ENCODE peak calls at places on chromosomes 16 and 17, in ten cellular contexts. X, B, O, C, V, N, Z, P, Y and S are unnamed samples.

GRCh38 chr16:30658731-30659506 is 688 bp downstream of the FBRS start:
- DNase-seq in P (no peak), B (no peak), O (peak; percentile 85), X (peak; percentile 97), V (peak; percentile 95), Z (no peak), C (peak; percentile 75), Y (peak; percentile 98), N (peak; percentile 97), S (peak; percentile 91)

GRCh38 chr16:703406-703805 is 2.2 kb downstream of the FBXL16 start:
- DNase-seq in B (no peak), P (no peak), O (no peak), N (no peak), Y (no peak), X (no peak), Z (no peak), C (no peak), V (no peak), S (no peak)

GRCh38 chr16:55494994-55495421 is 13.9 kb upstream of the LPCAT2 start:
- DNase-seq in V (peak; percentile 83), Z (no peak), X (peak; percentile 72), N (peak; percentile 83), P (no peak), O (no peak), B (no peak), Y (no peak), C (peak; percentile 57), S (peak; percentile 97)

GRCh38 chr17:67030641-67031040 is 13.7 kb upstream of the CACNG1 start:
- DNase-seq in X (no peak), P (no peak), Z (no peak), C (no peak), O (no peak), Y (no peak), B (no peak), N (no peak), V (no peak), S (no peak)

GRCh38 chr17:927611-928461 is 51.7 kb downstream of the NXN start:
- DNase-seq in Z (no peak), N (peak; percentile 97), P (no peak), V (no peak), B (no peak), X (no peak), Y (no peak), C (no peak), O (no peak), S (peak; percentile 88)

GRCh38 chr16:84284168-84284722 is 10.4 kb upstream of the WFDC1 start:
- DNase-seq in X (peak; percentile 37), Z (no peak), B (no peak), O (no peak), C (no peak), P (no peak), V (peak; percentile 89), N (no peak), Y (no peak), S (no peak)

GRCh38 chr16:50878966-50879615 is 137.2 kb downstream of the CYLD start:
- DNase-seq in X (no peak), Z (no peak), V (no peak), C (no peak), N (no peak), B (no peak), O (no peak), Y (peak; percentile 16), P (no peak), S (no peak)

GRCh38 chr16:10557750-10558149 is 22.6 kb downstream of the EMP2 start:
- DNase-seq in Y (no peak), B (no peak), X (no peak), N (no peak), Z (no peak), V (no peak), O (no peak), P (no peak), C (no peak), S (no peak)

GRCh38 chr17:80443916-80444708 is 29.1 kb downstream of the ENDOV start:
- DNase-seq in B (no peak), P (no peak), Y (no peak), N (no peak), Z (no peak), X (no peak), V (no peak), C (no peak), O (peak; percentile 81), S (no peak)

GRCh38 chr16:73095885-73096341 is 48.0 kb upstream of the ZFHX3 start:
- DNase-seq in P (no peak), V (no peak), Z (no peak), C (no peak), N (no peak), X (no peak), Y (no peak), B (no peak), O (peak; percentile 52), S (no peak)

GRCh38 chr16:88740727-88741055 is 34.4 kb downstream of the CTU2 start:
- DNase-seq in N (no peak), C (no peak), B (no peak), Y (no peak), P (no peak), X (no peak), V (no peak), O (no peak), Z (no peak), S (no peak)

GRCh38 chr16:55480228-55480655 is 1.2 kb downstream of the MMP2 start:
- DNase-seq in Y (no peak), P (no peak), V (peak; percentile 97), B (no peak), Z (no peak), N (peak; percentile 85), X (peak; percentile 65), O (no peak), C (peak; percentile 29), S (peak; percentile 83)

GRCh38 chr17:47851764-47852112 is 775 bp upstream of the SP6 start:
- DNase-seq in V (no peak), N (no peak), Y (no peak), X (no peak), Z (no peak), C (no peak), P (no peak), O (no peak), B (no peak), S (no peak)

GRCh38 chr16:84999857-85000480 is 11.4 kb downstream of the ZDHHC7 start:
- DNase-seq in Y (no peak), Z (no peak), B (no peak), N (no peak), C (no peak), P (no peak), O (no peak), V (no peak), X (no peak), S (no peak)

GRCh38 chr16:21989141-21989540 is 11.8 kb downstream of the PDZD9 start:
- DNase-seq in O (no peak), C (no peak), V (no peak), N (no peak), P (no peak), X (no peak), Z (no peak), Y (no peak), B (no peak), S (no peak)

GRCh38 chr16:48426244-48427135 is 41.3 kb upstream of the SIAH1 start:
- DNase-seq in Z (no peak), X (no peak), P (no peak), C (no peak), V (no peak), B (no peak), Y (peak; percentile 52), N (no peak), O (no peak), S (no peak)

GRCh38 chr17:61482467-61482866 is 30.2 kb downstream of the TBX4 start:
- DNase-seq in Y (no peak), O (no peak), N (no peak), V (peak; percentile 75), Z (no peak), C (no peak), X (no peak), P (no peak), B (no peak), S (no peak)

GRCh38 chr17:8210761-8211458 is 535 bp upstream of the AURKB start:
- DNase-seq in N (peak; percentile 44), P (no peak), V (no peak), C (no peak), X (no peak), B (no peak), O (no peak), Y (no peak), Z (no peak), S (no peak)